ENCODE peak calls at places on chromosomes 6 and 20, in six cellular contexts. One of them, this sample, is unnamed.

GRCh38 chr6:111871725-111872520 is 1.3 kb downstream of the FYN start:
- DNase-seq in A549: no peak
- DNase-seq in spleen: peak
- DNase-seq in ovary: peak
- DNase-seq in tibial nerve: no peak
- DNase-seq in right lobe of liver: no peak
- DNase-seq in this sample: no peak

GRCh38 chr20:43459022-43459942 is 1.6 kb downstream of the SRSF6 start:
- DNase-seq in A549: peak
- DNase-seq in ovary: peak
- DNase-seq in tibial nerve: no peak
- DNase-seq in right lobe of liver: no peak
- DNase-seq in spleen: no peak
- DNase-seq in this sample: no peak

GRCh38 chr20:60270341-60270740 is 312.1 kb downstream of the CDH26 start:
- DNase-seq in A549: no peak
- DNase-seq in ovary: no peak
- DNase-seq in right lobe of liver: no peak
- DNase-seq in tibial nerve: no peak
- DNase-seq in spleen: no peak
- DNase-seq in this sample: no peak

GRCh38 chr6:168133186-168133585 is 54.2 kb upstream of the FRMD1 start:
- DNase-seq in tibial nerve: no peak
- DNase-seq in ovary: peak
- DNase-seq in A549: no peak
- DNase-seq in spleen: no peak
- DNase-seq in right lobe of liver: no peak
- DNase-seq in this sample: no peak

GRCh38 chr20:13221673-13222318 is 722 bp downstream of the ISM1 start:
- DNase-seq in right lobe of liver: peak
- DNase-seq in ovary: no peak
- DNase-seq in A549: peak
- DNase-seq in tibial nerve: no peak
- DNase-seq in spleen: peak
- DNase-seq in this sample: no peak

GRCh38 chr6:138404666-138405337 is 779 bp downstream of the HEBP2 start:
- DNase-seq in right lobe of liver: peak
- DNase-seq in ovary: peak
- DNase-seq in A549: no peak
- DNase-seq in tibial nerve: no peak
- DNase-seq in spleen: peak
- DNase-seq in this sample: peak

GRCh38 chr6:129936329-129937165 is 75.4 kb upstream of the TMEM244 start:
- DNase-seq in tibial nerve: no peak
- DNase-seq in spleen: no peak
- DNase-seq in right lobe of liver: no peak
- DNase-seq in ovary: no peak
- DNase-seq in A549: peak
- DNase-seq in this sample: peak

GRCh38 chr6:83252717-83253116 is 59.6 kb downstream of the RWDD2A start:
- DNase-seq in spleen: no peak
- DNase-seq in ovary: no peak
- DNase-seq in right lobe of liver: no peak
- DNase-seq in tibial nerve: no peak
- DNase-seq in A549: no peak
- DNase-seq in this sample: no peak

GRCh38 chr6:43246301-43247114 is 3.2 kb downstream of the TTBK1 start:
- DNase-seq in right lobe of liver: no peak
- DNase-seq in ovary: no peak
- DNase-seq in spleen: peak
- DNase-seq in tibial nerve: no peak
- DNase-seq in A549: no peak
- DNase-seq in this sample: peak

GRCh38 chr6:110214338-110214737 is 34.1 kb downstream of the CDC40 start:
- DNase-seq in A549: no peak
- DNase-seq in spleen: no peak
- DNase-seq in right lobe of liver: no peak
- DNase-seq in ovary: no peak
- DNase-seq in tibial nerve: no peak
- DNase-seq in this sample: no peak

GRCh38 chr20:57188056-57188455 is 78.4 kb downstream of the BMP7 start:
- DNase-seq in right lobe of liver: no peak
- DNase-seq in ovary: no peak
- DNase-seq in tibial nerve: no peak
- DNase-seq in spleen: no peak
- DNase-seq in A549: no peak
- DNase-seq in this sample: no peak

GRCh38 chr6:33771342-33772113 is 17.4 kb downstream of the LEMD2 start:
- DNase-seq in A549: peak
- DNase-seq in ovary: peak
- DNase-seq in spleen: peak
- DNase-seq in tibial nerve: peak
- DNase-seq in right lobe of liver: peak
- DNase-seq in this sample: peak

GRCh38 chr6:159727717-159728440 is 573 bp downstream of the WTAP start:
- DNase-seq in spleen: no peak
- DNase-seq in A549: no peak
- DNase-seq in ovary: no peak
- DNase-seq in right lobe of liver: no peak
- DNase-seq in tibial nerve: no peak
- DNase-seq in this sample: no peak

GRCh38 chr20:50195524-50196120 is 5.0 kb downstream of the CEBPB start:
- DNase-seq in ovary: no peak
- DNase-seq in right lobe of liver: no peak
- DNase-seq in tibial nerve: no peak
- DNase-seq in A549: no peak
- DNase-seq in spleen: no peak
- DNase-seq in this sample: no peak
- TF ChIP-seq POLR2A in ovary: no peak
- TF ChIP-seq POLR2A in right lobe of liver: no peak
- TF ChIP-seq POLR2A in tibial nerve: no peak
- TF ChIP-seq POLR2A in A549: no peak
- TF ChIP-seq POLR2A in spleen: no peak
- TF ChIP-seq POLR2A in this sample: no peak

GRCh38 chr6:131205891-131206290 is 70.6 kb downstream of the AKAP7 start:
- DNase-seq in ovary: no peak
- DNase-seq in A549: no peak
- DNase-seq in right lobe of liver: no peak
- DNase-seq in tibial nerve: no peak
- DNase-seq in spleen: no peak
- DNase-seq in this sample: no peak
- TF ChIP-seq CTCF in ovary: no peak
- TF ChIP-seq CTCF in A549: no peak
- TF ChIP-seq CTCF in right lobe of liver: peak
- TF ChIP-seq CTCF in tibial nerve: no peak
- TF ChIP-seq CTCF in spleen: no peak
- TF ChIP-seq CTCF in this sample: no peak

GRCh38 chr6:153436346-153436745 is 305.3 kb upstream of the RGS17 start:
- DNase-seq in right lobe of liver: no peak
- DNase-seq in spleen: no peak
- DNase-seq in A549: no peak
- DNase-seq in tibial nerve: no peak
- DNase-seq in ovary: no peak
- DNase-seq in this sample: no peak

GRCh38 chr6:153437193-153437592 is 306.1 kb upstream of the RGS17 start:
- DNase-seq in spleen: no peak
- DNase-seq in ovary: no peak
- DNase-seq in A549: no peak
- DNase-seq in tibial nerve: no peak
- DNase-seq in right lobe of liver: no peak
- DNase-seq in this sample: no peak

DNA sequence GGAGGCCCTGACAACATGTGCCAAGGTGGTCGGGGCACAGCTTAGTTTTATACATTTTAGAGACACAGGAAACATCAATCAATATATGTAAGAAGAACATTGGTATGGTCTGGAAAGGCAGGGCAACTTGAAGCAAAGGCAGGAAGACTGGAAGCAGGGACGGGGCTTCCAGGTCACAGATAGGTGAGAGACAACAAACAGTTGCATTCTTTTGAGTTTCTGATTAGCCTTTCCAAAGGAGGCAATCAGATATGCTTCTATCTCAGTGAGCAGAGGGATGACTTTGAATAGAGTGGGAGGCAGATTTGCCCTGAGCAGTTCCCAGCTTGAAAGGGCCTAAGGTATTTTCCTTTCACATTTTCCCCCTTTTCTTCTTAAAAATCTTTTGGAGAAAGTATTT is 311.0 kb upstream of the RGS17 start:
- DNase-seq in right lobe of liver: no peak
- DNase-seq in spleen: no peak
- DNase-seq in A549: no peak
- DNase-seq in tibial nerve: no peak
- DNase-seq in ovary: no peak
- DNase-seq in this sample: no peak
- H3K4me3 ChIP-seq in right lobe of liver: no peak
- H3K4me3 ChIP-seq in spleen: no peak
- H3K4me3 ChIP-seq in A549: no peak
- H3K4me3 ChIP-seq in tibial nerve: no peak
- H3K4me3 ChIP-seq in ovary: no peak
- H3K4me3 ChIP-seq in this sample: no peak

GRCh38 chr6:30260036-30260504 is 46.9 kb upstream of the TRIM26 start:
- DNase-seq in spleen: peak
- DNase-seq in tibial nerve: no peak
- DNase-seq in A549: no peak
- DNase-seq in right lobe of liver: no peak
- DNase-seq in ovary: peak
- DNase-seq in this sample: no peak
- TF ChIP-seq POLR2A in spleen: no peak
- TF ChIP-seq POLR2A in tibial nerve: no peak
- TF ChIP-seq POLR2A in A549: no peak
- TF ChIP-seq POLR2A in right lobe of liver: no peak
- TF ChIP-seq POLR2A in ovary: no peak
- TF ChIP-seq POLR2A in this sample: no peak

DNA sequence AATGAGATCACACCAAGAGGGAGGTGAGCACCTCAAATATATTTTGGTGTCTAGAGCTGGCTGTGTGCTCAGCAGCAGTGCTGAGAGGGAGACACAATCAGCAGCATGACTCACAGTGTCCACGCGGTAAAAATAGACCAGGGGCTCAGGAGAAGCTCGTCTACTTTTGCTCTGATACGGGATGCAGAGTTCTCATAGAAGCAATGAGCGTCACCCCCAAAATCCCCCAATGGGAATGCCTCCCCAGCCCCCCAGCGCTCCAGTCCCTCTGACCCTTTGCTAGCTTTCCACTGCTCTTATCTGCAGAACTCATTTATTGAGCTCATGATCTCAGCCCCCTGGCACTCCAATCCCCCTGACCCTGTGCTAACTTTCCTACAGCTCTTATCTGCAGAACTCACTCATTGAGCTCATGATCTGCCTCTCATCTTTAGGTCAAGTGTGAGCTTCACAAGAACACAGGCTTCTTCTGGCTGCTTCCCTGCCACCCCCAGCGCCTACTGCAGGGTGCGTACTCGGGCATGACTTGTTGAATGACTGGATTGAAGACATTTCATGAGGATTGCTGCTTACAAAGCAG is 34.0 kb downstream of the SYNDIG1 start:
- DNase-seq in ovary: no peak
- DNase-seq in A549: no peak
- DNase-seq in spleen: no peak
- DNase-seq in tibial nerve: no peak
- DNase-seq in right lobe of liver: no peak
- DNase-seq in this sample: no peak
- TF ChIP-seq CTCF in ovary: no peak
- TF ChIP-seq CTCF in A549: no peak
- TF ChIP-seq CTCF in spleen: no peak
- TF ChIP-seq CTCF in tibial nerve: no peak
- TF ChIP-seq CTCF in right lobe of liver: no peak
- TF ChIP-seq CTCF in this sample: no peak

GRCh38 chr20:62145688-62146018 is 2.1 kb downstream of the SS18L1 start:
- DNase-seq in A549: no peak
- DNase-seq in right lobe of liver: no peak
- DNase-seq in spleen: no peak
- DNase-seq in ovary: no peak
- DNase-seq in tibial nerve: no peak
- DNase-seq in this sample: no peak

GRCh38 chr20:62143118-62143975 is at the start of the genes PSMA7 and SS18L1:
- DNase-seq in ovary: peak
- DNase-seq in A549: peak
- DNase-seq in tibial nerve: peak
- DNase-seq in right lobe of liver: peak
- DNase-seq in spleen: peak
- DNase-seq in this sample: peak

GRCh38 chr20:62142252-62143117 is 709 bp downstream of the PSMA7 start:
- DNase-seq in spleen: peak
- DNase-seq in right lobe of liver: no peak
- DNase-seq in A549: no peak
- DNase-seq in ovary: no peak
- DNase-seq in tibial nerve: no peak
- DNase-seq in this sample: peak

GRCh38 chr20:62146019-62146755 is 2.6 kb downstream of the SS18L1 start:
- DNase-seq in ovary: no peak
- DNase-seq in A549: no peak
- DNase-seq in right lobe of liver: peak
- DNase-seq in tibial nerve: no peak
- DNase-seq in spleen: no peak
- DNase-seq in this sample: no peak

GRCh38 chr20:62143976-62144825 is 632 bp downstream of the SS18L1 start:
- DNase-seq in right lobe of liver: peak
- DNase-seq in ovary: peak
- DNase-seq in A549: peak
- DNase-seq in tibial nerve: no peak
- DNase-seq in spleen: peak
- DNase-seq in this sample: peak
- H3K4me3 ChIP-seq in right lobe of liver: peak
- H3K4me3 ChIP-seq in ovary: peak
- H3K4me3 ChIP-seq in A549: peak
- H3K4me3 ChIP-seq in tibial nerve: peak
- H3K4me3 ChIP-seq in spleen: peak
- H3K4me3 ChIP-seq in this sample: peak

GRCh38 chr20:32205502-32206382 is 1.8 kb downstream of the PLAGL2 start:
- DNase-seq in tibial nerve: no peak
- DNase-seq in right lobe of liver: no peak
- DNase-seq in spleen: no peak
- DNase-seq in ovary: no peak
- DNase-seq in A549: no peak
- DNase-seq in this sample: no peak

GRCh38 chr20:32207211-32207625 is 325 bp downstream of the PLAGL2 start:
- DNase-seq in spleen: no peak
- DNase-seq in right lobe of liver: no peak
- DNase-seq in A549: no peak
- DNase-seq in tibial nerve: no peak
- DNase-seq in ovary: peak
- DNase-seq in this sample: no peak

GRCh38 chr20:32208499-32209154 is 947 bp downstream of the POFUT1 start:
- DNase-seq in A549: no peak
- DNase-seq in spleen: no peak
- DNase-seq in ovary: no peak
- DNase-seq in right lobe of liver: no peak
- DNase-seq in tibial nerve: no peak
- DNase-seq in this sample: no peak

GRCh38 chr20:32206383-32207210 is 946 bp downstream of the PLAGL2 start:
- DNase-seq in A549: no peak
- DNase-seq in spleen: no peak
- DNase-seq in right lobe of liver: no peak
- DNase-seq in ovary: no peak
- DNase-seq in tibial nerve: no peak
- DNase-seq in this sample: no peak

GRCh38 chr20:32207626-32208498 is at the start of the genes PLAGL2 and POFUT1:
- DNase-seq in tibial nerve: peak
- DNase-seq in A549: peak
- DNase-seq in ovary: peak
- DNase-seq in right lobe of liver: peak
- DNase-seq in spleen: peak
- DNase-seq in this sample: peak
- TF ChIP-seq POLR2A in tibial nerve: no peak
- TF ChIP-seq POLR2A in A549: peak
- TF ChIP-seq POLR2A in ovary: peak
- TF ChIP-seq POLR2A in right lobe of liver: peak
- TF ChIP-seq POLR2A in spleen: peak
- TF ChIP-seq POLR2A in this sample: peak

This sample was measured in Peyer's patch.